ENCODE peak calls at places on chromosomes 2 and 18, in four cellular contexts. One of them, this sample, is unnamed.
A peak's percentile ranks its signal among the peaks of the same experiment; 100 is the strongest.

GRCh38 chr2:147913701-147914480 is 69.1 kb downstream of the ACVR2A start:
- DNase-seq in B cell: no peak
- DNase-seq in fibroblast of pulmonary artery: peak; percentile 35
- DNase-seq in breast epithelium: no peak
- DNase-seq in this sample: no peak

GRCh38 chr2:148162860-148163259 is 142.0 kb downstream of the MBD5 start:
- DNase-seq in B cell: no peak
- DNase-seq in fibroblast of pulmonary artery: no peak
- DNase-seq in breast epithelium: no peak
- DNase-seq in this sample: no peak

GRCh38 chr2:69345434-69345833 is 41.6 kb downstream of the GFPT1 start:
- DNase-seq in B cell: no peak
- DNase-seq in fibroblast of pulmonary artery: peak; percentile 50
- DNase-seq in breast epithelium: no peak
- DNase-seq in this sample: no peak

GRCh38 chr18:70288171-70288850 is 534 bp upstream of the SOCS6 start:
- DNase-seq in B cell: no peak
- DNase-seq in fibroblast of pulmonary artery: peak; percentile 37
- DNase-seq in breast epithelium: peak; percentile 53
- DNase-seq in this sample: peak; percentile 71

GRCh38 chr18:63518178-63519012 is 23.8 kb upstream of the SERPINB12 start:
- DNase-seq in B cell: peak; percentile 25
- DNase-seq in fibroblast of pulmonary artery: peak; percentile 81
- DNase-seq in breast epithelium: no peak
- DNase-seq in this sample: peak; percentile 55

GRCh38 chr2:9782197-9782719 is 61.0 kb upstream of the TAF1B start:
- DNase-seq in B cell: no peak
- DNase-seq in fibroblast of pulmonary artery: no peak
- DNase-seq in breast epithelium: peak; percentile 60
- DNase-seq in this sample: no peak

GRCh38 chr2:237208373-237209045 is 122.8 kb downstream of the COPS8 start:
- DNase-seq in B cell: no peak
- DNase-seq in fibroblast of pulmonary artery: peak; percentile 97
- DNase-seq in breast epithelium: no peak
- DNase-seq in this sample: no peak

GRCh38 chr18:23401400-23402347 is 51.4 kb upstream of the RIOK3 start:
- DNase-seq in B cell: no peak
- DNase-seq in fibroblast of pulmonary artery: peak; percentile 78
- DNase-seq in breast epithelium: no peak
- DNase-seq in this sample: no peak

GRCh38 chr2:26243643-26244478 is 571 bp downstream of the HADHA start:
- DNase-seq in B cell: no peak
- DNase-seq in fibroblast of pulmonary artery: peak; percentile 38
- DNase-seq in breast epithelium: no peak
- DNase-seq in this sample: peak; percentile 4

GRCh38 chr2:134408791-134409190 is 154.9 kb downstream of the MGAT5 start:
- DNase-seq in B cell: no peak
- DNase-seq in fibroblast of pulmonary artery: no peak
- DNase-seq in breast epithelium: no peak
- DNase-seq in this sample: no peak

GRCh38 chr2:5392658-5393057 is 299.5 kb upstream of the SOX11 start:
- DNase-seq in B cell: no peak
- DNase-seq in fibroblast of pulmonary artery: no peak
- DNase-seq in breast epithelium: no peak
- DNase-seq in this sample: no peak

GRCh38 chr2:134683561-134684112 is 35.2 kb downstream of the TMEM163 start:
- DNase-seq in B cell: no peak
- DNase-seq in fibroblast of pulmonary artery: peak; percentile 17
- DNase-seq in breast epithelium: no peak
- DNase-seq in this sample: peak; percentile 32

GRCh38 chr18:6382968-6383367 is 31.7 kb downstream of the L3MBTL4 start:
- DNase-seq in B cell: no peak
- DNase-seq in fibroblast of pulmonary artery: no peak
- DNase-seq in breast epithelium: no peak
- DNase-seq in this sample: no peak

GRCh38 chr2:237057893-237058300 is 27.8 kb upstream of the COPS8 start:
- DNase-seq in B cell: no peak
- DNase-seq in fibroblast of pulmonary artery: no peak
- DNase-seq in breast epithelium: no peak
- DNase-seq in this sample: peak; percentile 57

GRCh38 chr18:57915848-57916596 is 112.9 kb upstream of the ATP8B1 start:
- DNase-seq in B cell: no peak
- DNase-seq in fibroblast of pulmonary artery: peak; percentile 13
- DNase-seq in breast epithelium: no peak
- DNase-seq in this sample: no peak

DNA sequence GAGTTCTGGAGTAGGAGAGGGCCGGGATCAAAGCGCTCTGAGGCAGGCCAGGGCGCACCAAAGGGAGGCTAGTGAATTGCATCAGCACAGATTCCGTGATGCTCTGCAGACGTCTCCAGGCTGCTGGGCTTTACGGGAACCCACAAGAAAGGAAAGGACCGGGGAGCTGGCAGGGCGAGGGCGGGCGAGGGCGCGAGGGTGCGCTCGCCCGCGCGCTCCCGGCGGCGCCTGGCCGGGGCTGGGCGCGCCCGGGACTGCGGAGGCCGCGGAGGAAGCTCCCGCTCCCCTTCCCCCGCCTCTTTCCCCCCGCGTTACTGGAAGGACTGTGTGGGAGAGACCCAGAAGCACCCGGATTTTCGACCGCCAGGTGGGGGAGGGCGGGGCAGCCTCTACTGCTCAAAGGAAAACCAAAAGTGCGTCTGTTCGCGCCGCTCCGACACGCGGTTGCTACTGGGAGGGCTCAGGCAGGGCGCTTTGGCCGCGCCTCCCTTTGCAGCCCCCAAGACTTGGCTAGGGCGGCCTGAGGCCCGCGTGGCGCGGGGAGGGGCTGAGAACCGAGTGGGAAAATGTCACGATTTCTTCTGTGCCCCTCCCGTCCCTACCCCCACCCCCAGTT is 2.3 kb upstream of the FOSL2 start:
- DNase-seq in B cell: peak; percentile 74
- DNase-seq in fibroblast of pulmonary artery: peak; percentile 98
- DNase-seq in breast epithelium: peak; percentile 95
- DNase-seq in this sample: peak; percentile 88
- TF ChIP-seq CTCF in B cell: no peak
- TF ChIP-seq CTCF in fibroblast of pulmonary artery: peak; percentile 14
- TF ChIP-seq CTCF in breast epithelium: peak; percentile 68
- TF ChIP-seq CTCF in this sample: no peak

DNA sequence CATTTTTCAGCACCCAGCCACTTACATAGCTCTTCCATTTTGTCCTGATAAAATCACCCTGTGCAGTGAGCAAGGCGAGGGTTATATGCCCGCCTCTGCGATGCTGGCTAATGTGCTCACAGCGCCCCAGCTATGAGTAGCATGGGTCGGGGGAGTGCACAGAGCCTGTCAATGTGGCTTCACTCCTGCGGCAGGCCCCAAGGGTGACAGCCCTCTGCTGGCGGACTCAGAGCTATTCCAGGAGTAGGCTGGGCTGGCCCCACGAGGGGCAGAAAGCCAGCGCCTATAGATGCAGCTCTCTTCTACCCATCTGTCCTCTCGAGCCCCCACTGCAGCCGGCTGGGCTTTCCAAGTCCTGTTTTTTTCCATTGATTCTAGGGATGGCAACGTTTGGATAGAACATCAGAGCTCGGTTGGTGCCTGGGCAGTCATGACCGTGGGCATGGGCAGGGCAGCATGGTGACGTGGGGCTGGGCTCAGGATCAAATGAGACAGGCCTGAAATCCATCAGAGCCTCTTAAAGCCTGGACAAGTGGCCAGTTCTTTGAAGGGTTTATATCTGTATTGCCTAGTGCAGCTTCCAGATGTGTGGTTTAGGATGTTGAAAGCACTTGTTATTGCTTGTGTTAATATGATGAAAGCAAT is 134.7 kb downstream of the MCFD2 start:
- DNase-seq in B cell: no peak
- DNase-seq in fibroblast of pulmonary artery: peak; percentile 57
- DNase-seq in breast epithelium: no peak
- DNase-seq in this sample: no peak
- TF ChIP-seq CTCF in B cell: no peak
- TF ChIP-seq CTCF in fibroblast of pulmonary artery: peak; percentile 31
- TF ChIP-seq CTCF in breast epithelium: no peak
- TF ChIP-seq CTCF in this sample: no peak

GRCh38 chr18:5066380-5066977 is 130.6 kb downstream of the AKAIN1 start:
- DNase-seq in B cell: no peak
- DNase-seq in fibroblast of pulmonary artery: no peak
- DNase-seq in breast epithelium: no peak
- DNase-seq in this sample: peak; percentile 16
- TF ChIP-seq CTCF in B cell: peak; percentile 21
- TF ChIP-seq CTCF in fibroblast of pulmonary artery: no peak
- TF ChIP-seq CTCF in breast epithelium: no peak
- TF ChIP-seq CTCF in this sample: peak; percentile 52

DNA sequence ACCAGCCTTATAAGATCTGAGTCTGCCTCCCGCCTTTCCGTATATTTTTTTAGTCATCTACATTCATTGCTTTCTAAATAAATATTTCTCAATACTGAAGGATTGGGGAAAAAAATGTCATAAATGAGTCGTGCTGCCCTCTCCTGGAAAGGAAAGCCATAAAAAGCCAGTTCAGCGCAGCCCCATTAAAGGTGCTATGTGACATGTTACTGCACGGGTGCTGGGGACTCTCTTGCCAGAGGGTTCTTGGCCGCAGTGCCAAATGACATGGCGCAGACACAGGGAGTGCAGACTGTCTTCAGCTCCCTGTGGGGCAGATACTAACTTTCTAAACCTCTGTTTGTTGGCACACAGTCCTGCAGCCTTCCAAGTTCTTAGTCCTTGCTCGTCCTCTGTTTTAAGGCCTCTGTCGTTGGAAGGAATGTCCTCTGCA is 53.7 kb upstream of the MAP3K20 start:
- DNase-seq in B cell: no peak
- DNase-seq in fibroblast of pulmonary artery: peak; percentile 51
- DNase-seq in breast epithelium: no peak
- DNase-seq in this sample: no peak
- TF ChIP-seq CTCF in B cell: no peak
- TF ChIP-seq CTCF in fibroblast of pulmonary artery: peak; percentile 49
- TF ChIP-seq CTCF in breast epithelium: no peak
- TF ChIP-seq CTCF in this sample: no peak

GRCh38 chr2:164954954-164955701 is at the start of gene SLC38A11:
- DNase-seq in B cell: peak; percentile 17
- DNase-seq in fibroblast of pulmonary artery: peak; percentile 8
- DNase-seq in breast epithelium: no peak
- DNase-seq in this sample: no peak
- TF ChIP-seq CTCF in B cell: no peak
- TF ChIP-seq CTCF in fibroblast of pulmonary artery: no peak
- TF ChIP-seq CTCF in breast epithelium: no peak
- TF ChIP-seq CTCF in this sample: no peak

GRCh38 chr2:46488389-46488788 is 9.0 kb downstream of the TMEM247 start:
- DNase-seq in B cell: no peak
- DNase-seq in fibroblast of pulmonary artery: no peak
- DNase-seq in breast epithelium: no peak
- DNase-seq in this sample: no peak
- TF ChIP-seq CTCF in B cell: no peak
- TF ChIP-seq CTCF in fibroblast of pulmonary artery: peak; percentile 11
- TF ChIP-seq CTCF in breast epithelium: no peak
- TF ChIP-seq CTCF in this sample: no peak

This sample was measured in GM20000.